ENCODE peak calls at places on chromosomes 1 and 21, in six cellular contexts. One of them, this sample, is unnamed.

GRCh38 chr1:170927955-170928850 is 7.1 kb upstream of the MROH9 start:
- DNase-seq in T-helper 2 cell: no peak
- DNase-seq in stimulated activated naive CD4-positive, alpha-beta T cell: no peak
- DNase-seq in sciatic nerve: no peak
- DNase-seq in SIG-M5: no peak
- DNase-seq in H54: no peak
- DNase-seq in this sample: peak; percentile 5

GRCh38 chr1:245894843-245895242 is 612.2 kb downstream of the SMYD3 start:
- DNase-seq in T-helper 2 cell: no peak
- DNase-seq in stimulated activated naive CD4-positive, alpha-beta T cell: no peak
- DNase-seq in sciatic nerve: no peak
- DNase-seq in SIG-M5: no peak
- DNase-seq in H54: no peak
- DNase-seq in this sample: no peak

GRCh38 chr1:213989740-213990472 is 2.1 kb downstream of the PROX1 start:
- DNase-seq in T-helper 2 cell: no peak
- DNase-seq in stimulated activated naive CD4-positive, alpha-beta T cell: no peak
- DNase-seq in sciatic nerve: no peak
- DNase-seq in SIG-M5: no peak
- DNase-seq in H54: no peak
- DNase-seq in this sample: no peak

GRCh38 chr1:227770812-227771211 is 35.6 kb downstream of the SNAP47 start:
- DNase-seq in T-helper 2 cell: no peak
- DNase-seq in stimulated activated naive CD4-positive, alpha-beta T cell: no peak
- DNase-seq in sciatic nerve: no peak
- DNase-seq in SIG-M5: no peak
- DNase-seq in H54: no peak
- DNase-seq in this sample: no peak

GRCh38 chr1:32886012-32886827 is at the start of gene HPCA:
- DNase-seq in T-helper 2 cell: no peak
- DNase-seq in stimulated activated naive CD4-positive, alpha-beta T cell: no peak
- DNase-seq in sciatic nerve: no peak
- DNase-seq in SIG-M5: no peak
- DNase-seq in H54: peak; percentile 73
- DNase-seq in this sample: peak; percentile 38

GRCh38 chr1:168301664-168302320 is 21.1 kb downstream of the TBX19 start:
- DNase-seq in T-helper 2 cell: no peak
- DNase-seq in stimulated activated naive CD4-positive, alpha-beta T cell: no peak
- DNase-seq in sciatic nerve: no peak
- DNase-seq in SIG-M5: no peak
- DNase-seq in H54: peak; percentile 36
- DNase-seq in this sample: peak; percentile 92

GRCh38 chr1:182215797-182216196 is 154.3 kb upstream of the ZNF648 start:
- DNase-seq in T-helper 2 cell: no peak
- DNase-seq in stimulated activated naive CD4-positive, alpha-beta T cell: no peak
- DNase-seq in sciatic nerve: no peak
- DNase-seq in SIG-M5: no peak
- DNase-seq in H54: no peak
- DNase-seq in this sample: no peak

GRCh38 chr1:30634507-30634906 is 88.9 kb downstream of the MATN1 start:
- DNase-seq in T-helper 2 cell: no peak
- DNase-seq in stimulated activated naive CD4-positive, alpha-beta T cell: no peak
- DNase-seq in sciatic nerve: peak; percentile 8
- DNase-seq in SIG-M5: no peak
- DNase-seq in H54: no peak
- DNase-seq in this sample: no peak

GRCh38 chr1:117657031-117657430 is 51.2 kb downstream of the TENT5C start:
- DNase-seq in T-helper 2 cell: no peak
- DNase-seq in stimulated activated naive CD4-positive, alpha-beta T cell: no peak
- DNase-seq in sciatic nerve: no peak
- DNase-seq in SIG-M5: no peak
- DNase-seq in H54: peak; percentile 24
- DNase-seq in this sample: no peak

GRCh38 chr1:86990826-86991225 is 76.4 kb downstream of the HS2ST1 start:
- DNase-seq in T-helper 2 cell: no peak
- DNase-seq in stimulated activated naive CD4-positive, alpha-beta T cell: no peak
- DNase-seq in sciatic nerve: no peak
- DNase-seq in SIG-M5: no peak
- DNase-seq in H54: no peak
- DNase-seq in this sample: no peak

GRCh38 chr1:28392027-28392652 is 22.6 kb downstream of the PHACTR4 start:
- DNase-seq in T-helper 2 cell: no peak
- DNase-seq in stimulated activated naive CD4-positive, alpha-beta T cell: no peak
- DNase-seq in sciatic nerve: no peak
- DNase-seq in SIG-M5: no peak
- DNase-seq in H54: peak; percentile 12
- DNase-seq in this sample: peak; percentile 73

GRCh38 chr1:93670141-93670540 is 11.5 kb downstream of the BCAR3 start:
- DNase-seq in T-helper 2 cell: no peak
- DNase-seq in stimulated activated naive CD4-positive, alpha-beta T cell: no peak
- DNase-seq in sciatic nerve: no peak
- DNase-seq in SIG-M5: no peak
- DNase-seq in H54: peak; percentile 47
- DNase-seq in this sample: no peak

GRCh38 chr1:23168079-23168461 is 586 bp downstream of the LUZP1 start:
- DNase-seq in T-helper 2 cell: peak; percentile 19
- DNase-seq in stimulated activated naive CD4-positive, alpha-beta T cell: peak; percentile 9
- DNase-seq in sciatic nerve: peak; percentile 62
- DNase-seq in SIG-M5: no peak
- DNase-seq in H54: no peak
- DNase-seq in this sample: no peak

GRCh38 chr1:46053734-46054133 is 78.7 kb downstream of the PIK3R3 start:
- DNase-seq in T-helper 2 cell: no peak
- DNase-seq in stimulated activated naive CD4-positive, alpha-beta T cell: no peak
- DNase-seq in sciatic nerve: no peak
- DNase-seq in SIG-M5: no peak
- DNase-seq in H54: no peak
- DNase-seq in this sample: no peak

GRCh38 chr1:57576750-57577149 is 152.9 kb upstream of the DAB1 start:
- DNase-seq in T-helper 2 cell: no peak
- DNase-seq in stimulated activated naive CD4-positive, alpha-beta T cell: no peak
- DNase-seq in sciatic nerve: no peak
- DNase-seq in SIG-M5: no peak
- DNase-seq in H54: no peak
- DNase-seq in this sample: no peak

GRCh38 chr1:222413436-222413835 is 134.5 kb downstream of the HHIPL2 start:
- DNase-seq in T-helper 2 cell: no peak
- DNase-seq in stimulated activated naive CD4-positive, alpha-beta T cell: no peak
- DNase-seq in sciatic nerve: no peak
- DNase-seq in SIG-M5: no peak
- DNase-seq in H54: no peak
- DNase-seq in this sample: no peak

GRCh38 chr1:113101588-113101987 is 28.6 kb downstream of the LRIG2 start:
- DNase-seq in T-helper 2 cell: no peak
- DNase-seq in stimulated activated naive CD4-positive, alpha-beta T cell: no peak
- DNase-seq in sciatic nerve: no peak
- DNase-seq in SIG-M5: no peak
- DNase-seq in H54: no peak
- DNase-seq in this sample: no peak

GRCh38 chr1:48916121-48917069 is 139.7 kb upstream of the BEND5 start:
- DNase-seq in T-helper 2 cell: no peak
- DNase-seq in stimulated activated naive CD4-positive, alpha-beta T cell: no peak
- DNase-seq in sciatic nerve: no peak
- DNase-seq in SIG-M5: no peak
- DNase-seq in H54: peak; percentile 8
- DNase-seq in this sample: peak; percentile 71

GRCh38 chr1:47508900-47509488 is 71.2 kb downstream of the FOXD2 start:
- DNase-seq in T-helper 2 cell: no peak
- DNase-seq in stimulated activated naive CD4-positive, alpha-beta T cell: no peak
- DNase-seq in sciatic nerve: no peak
- DNase-seq in SIG-M5: no peak
- DNase-seq in H54: no peak
- DNase-seq in this sample: no peak

GRCh38 chr1:166884971-166885370 is 8.9 kb upstream of the TADA1 start:
- DNase-seq in T-helper 2 cell: no peak
- DNase-seq in stimulated activated naive CD4-positive, alpha-beta T cell: no peak
- DNase-seq in sciatic nerve: no peak
- DNase-seq in SIG-M5: no peak
- DNase-seq in H54: no peak
- DNase-seq in this sample: no peak

GRCh38 chr1:25037174-25038074 is 107.3 kb upstream of the RUNX3 start:
- DNase-seq in T-helper 2 cell: no peak
- DNase-seq in stimulated activated naive CD4-positive, alpha-beta T cell: peak; percentile 6
- DNase-seq in sciatic nerve: no peak
- DNase-seq in SIG-M5: no peak
- DNase-seq in H54: peak; percentile 48
- DNase-seq in this sample: peak; percentile 54

GRCh38 chr1:161182214-161182613 is 4.9 kb upstream of the B4GALT3 start:
- DNase-seq in T-helper 2 cell: no peak
- DNase-seq in stimulated activated naive CD4-positive, alpha-beta T cell: peak; percentile 50
- DNase-seq in sciatic nerve: no peak
- DNase-seq in SIG-M5: peak; percentile 63
- DNase-seq in H54: peak; percentile 44
- DNase-seq in this sample: no peak

GRCh38 chr1:2585318-2586092 is 1.1 kb upstream of the PRXL2B start:
- DNase-seq in T-helper 2 cell: peak; percentile 23
- DNase-seq in stimulated activated naive CD4-positive, alpha-beta T cell: peak; percentile 74
- DNase-seq in sciatic nerve: peak; percentile 85
- DNase-seq in SIG-M5: no peak
- DNase-seq in H54: peak; percentile 47
- DNase-seq in this sample: peak; percentile 27

GRCh38 chr21:37827878-37828277 is 88.4 kb downstream of the KCNJ6 start:
- DNase-seq in T-helper 2 cell: no peak
- DNase-seq in stimulated activated naive CD4-positive, alpha-beta T cell: no peak
- DNase-seq in sciatic nerve: no peak
- DNase-seq in SIG-M5: no peak
- DNase-seq in H54: no peak
- DNase-seq in this sample: no peak

GRCh38 chr1:211335507-211336157 is 9.0 kb downstream of the TRAF5 start:
- DNase-seq in T-helper 2 cell: no peak
- DNase-seq in stimulated activated naive CD4-positive, alpha-beta T cell: peak; percentile 19
- DNase-seq in sciatic nerve: no peak
- DNase-seq in SIG-M5: no peak
- DNase-seq in H54: no peak
- DNase-seq in this sample: no peak

GRCh38 chr1:21869620-21870121 is 57.6 kb downstream of the LDLRAD2 start:
- DNase-seq in T-helper 2 cell: no peak
- DNase-seq in stimulated activated naive CD4-positive, alpha-beta T cell: no peak
- DNase-seq in sciatic nerve: peak; percentile 88
- DNase-seq in SIG-M5: no peak
- DNase-seq in H54: peak; percentile 95
- DNase-seq in this sample: peak; percentile 83

GRCh38 chr1:55723001-55723400 is 507.8 kb upstream of the USP24 start:
- DNase-seq in T-helper 2 cell: no peak
- DNase-seq in stimulated activated naive CD4-positive, alpha-beta T cell: no peak
- DNase-seq in sciatic nerve: no peak
- DNase-seq in SIG-M5: no peak
- DNase-seq in H54: no peak
- DNase-seq in this sample: no peak

This sample was measured in A549.